ENCODE peak calls at places on chromosomes 11 and 22, in eight cellular contexts. T is AG09309, H is foreskin fibroblast, E is heart right ventricle, W is PC-9, R is OCI-LY7, X is epithelial cell of esophagus, Q is gastrocnemius medialis. M is an unnamed sample.

GRCh38 chr11:122488892-122489291 is 166.6 kb upstream of the UBASH3B start:
- DNase-seq in T (no peak), H (no peak), E (no peak), W (no peak), R (no peak), X (no peak), Q (no peak), M (no peak)

GRCh38 chr11:132402056-132402684 is 1031.8 kb downstream of the NTM start:
- DNase-seq in T (peak; percentile 2), H (peak; percentile 64), E (peak; percentile 13), W (no peak), R (no peak), X (peak; percentile 41), Q (no peak), M (peak; percentile 29)

GRCh38 chr22:20429254-20430100 is 8.1 kb downstream of the SCARF2 start:
- DNase-seq in T (no peak), H (no peak), E (peak; percentile 66), W (peak; percentile 42), R (peak; percentile 65), X (no peak), Q (no peak), M (no peak)

GRCh38 chr11:116420770-116421528 is 351.8 kb downstream of the BUD13 start:
- DNase-seq in T (no peak), H (no peak), E (no peak), W (no peak), R (no peak), X (peak; percentile 29), Q (no peak), M (no peak)

GRCh38 chr11:13008625-13009475 is at the start of gene RASSF10:
- DNase-seq in T (no peak), H (peak; percentile 40), E (peak; percentile 71), W (peak; percentile 85), R (no peak), X (peak; percentile 91), Q (no peak), M (no peak)

GRCh38 chr22:41504397-41504796 is 35.5 kb downstream of the ACO2 start:
- DNase-seq in T (no peak), H (peak; percentile 57), E (peak; percentile 58), W (no peak), R (no peak), X (peak; percentile 63), Q (peak; percentile 86), M (no peak)

GRCh38 chr11:6631356-6631890 is 12.2 kb upstream of the TPP1 start:
- DNase-seq in T (no peak), H (no peak), E (no peak), W (no peak), R (no peak), X (no peak), Q (no peak), M (no peak)

GRCh38 chr11:112364962-112365481 is 104.4 kb upstream of the PLET1 start:
- DNase-seq in T (peak; percentile 41), H (peak; percentile 94), E (no peak), W (no peak), R (no peak), X (peak; percentile 88), Q (no peak), M (peak; percentile 98)

GRCh38 chr11:12150831-12151382 is 40.5 kb downstream of the MICAL2 start:
- DNase-seq in T (no peak), H (peak; percentile 87), E (no peak), W (no peak), R (no peak), X (peak; percentile 53), Q (no peak), M (no peak)

GRCh38 chr11:65491614-65492386 is 7.0 kb upstream of the MALAT1 start:
- DNase-seq in T (peak; percentile 97), H (peak; percentile 94), E (peak; percentile 76), W (peak; percentile 93), R (peak; percentile 64), X (peak; percentile 90), Q (peak; percentile 85), M (no peak)

GRCh38 chr22:37147186-37147990 is 2.3 kb downstream of the IL2RB start:
- DNase-seq in T (no peak), H (no peak), E (no peak), W (no peak), R (no peak), X (no peak), Q (no peak), M (no peak)

GRCh38 chr11:94791216-94791889 is 23.2 kb downstream of the AMOTL1 start:
- DNase-seq in T (no peak), H (no peak), E (no peak), W (no peak), R (no peak), X (no peak), Q (no peak), M (no peak)

GRCh38 chr11:40215605-40216004 is 1243.8 kb downstream of the LRRC4C start:
- DNase-seq in T (no peak), H (no peak), E (no peak), W (no peak), R (no peak), X (no peak), Q (no peak), M (no peak)

GRCh38 chr11:134418119-134418840 is 6.2 kb upstream of the B3GAT1 start:
- DNase-seq in T (no peak), H (peak; percentile 49), E (no peak), W (no peak), R (no peak), X (peak; percentile 53), Q (no peak), M (no peak)

GRCh38 chr11:97996762-97997161 is 1024.0 kb upstream of the CNTN5 start:
- DNase-seq in T (no peak), H (no peak), E (no peak), W (no peak), R (no peak), X (no peak), Q (no peak), M (no peak)

DNA sequence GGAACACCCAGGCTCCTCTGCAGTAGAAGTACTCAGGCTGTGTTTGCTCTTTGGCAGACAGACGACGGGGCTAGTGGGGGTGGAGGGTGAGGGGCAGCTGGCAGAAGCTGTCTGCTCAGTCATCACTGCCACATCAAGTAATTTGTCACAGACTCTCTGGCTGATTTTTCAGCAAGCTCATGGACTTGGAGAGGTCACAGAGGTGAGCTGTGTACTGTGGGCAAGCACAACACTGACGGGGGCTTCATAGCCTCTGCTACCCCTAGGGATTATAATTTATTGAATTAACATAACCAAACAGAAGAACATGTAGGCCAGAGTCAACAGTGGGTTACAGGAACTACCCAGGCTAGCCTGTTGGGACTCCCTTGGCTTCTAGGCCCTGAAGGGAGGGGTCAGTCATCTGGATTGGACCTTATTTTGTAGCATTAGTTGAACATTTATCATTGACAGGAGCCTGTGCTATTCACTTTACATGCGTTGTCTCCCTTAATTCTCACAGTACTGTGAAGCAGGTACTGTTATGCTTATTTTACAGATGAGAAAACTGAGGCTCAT is 56.9 kb downstream of the KREMEN1 start:
- DNase-seq in T (no peak), H (no peak), E (peak; percentile 40), W (no peak), R (no peak), X (no peak), Q (no peak), M (no peak)
- H3K4me3 ChIP-seq in T (no peak overlapping the region), H (no peak overlapping the region), E (no peak overlapping the region), W (no peak overlapping the region), R (no peak overlapping the region), X (no peak overlapping the region), Q (no peak overlapping the region), M (no peak overlapping the region)

GRCh38 chr11:84793318-84793717 is 833.8 kb downstream of the DLG2 start:
- DNase-seq in T (no peak), H (no peak), E (no peak), W (no peak), R (no peak), X (no peak), Q (no peak), M (no peak)

GRCh38 chr11:84794663-84795443 is 832.3 kb downstream of the DLG2 start:
- DNase-seq in T (no peak), H (no peak), E (no peak), W (no peak), R (no peak), X (no peak), Q (no peak), M (no peak)

GRCh38 chr11:84788220-84788619 is 838.9 kb downstream of the DLG2 start:
- DNase-seq in T (no peak), H (no peak), E (no peak), W (no peak), R (no peak), X (no peak), Q (no peak), M (no peak)

GRCh38 chr11:84795698-84796097 is 831.4 kb downstream of the DLG2 start:
- DNase-seq in T (no peak), H (no peak), E (no peak), W (no peak), R (no peak), X (no peak), Q (no peak), M (no peak)

DNA sequence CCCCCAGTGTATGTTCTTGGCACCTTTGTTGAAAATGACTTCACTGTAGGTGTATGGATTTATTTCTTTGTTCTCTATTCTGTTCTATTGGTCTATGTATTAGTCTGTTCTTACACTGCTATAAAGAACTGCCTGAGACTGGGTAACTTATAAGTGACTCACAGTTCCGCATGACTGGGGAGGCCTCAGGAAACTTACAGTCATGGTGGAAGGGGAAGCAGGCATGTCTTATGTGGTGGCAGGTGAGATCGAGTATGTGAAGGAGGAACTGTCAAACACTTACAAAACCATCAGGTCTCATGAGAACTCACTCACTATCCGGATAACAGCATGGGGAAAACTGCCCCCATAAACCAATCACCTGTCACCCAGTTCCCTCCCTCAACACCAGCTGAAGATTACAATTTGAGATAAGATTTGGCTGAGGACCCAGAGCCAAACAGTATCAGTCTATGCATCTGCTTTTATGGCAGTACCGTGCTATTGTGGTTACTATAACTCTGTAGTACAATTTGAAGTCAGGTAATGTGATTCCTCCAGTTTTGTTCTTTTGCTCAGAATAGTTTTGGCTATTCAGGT is 836.2 kb downstream of the DLG2 start:
- DNase-seq in T (no peak), H (no peak), E (no peak), W (no peak), R (no peak), X (no peak), Q (no peak), M (no peak)
- TF ChIP-seq CTCF in T (no peak), H (no peak), E (no peak), W (no peak), R (no peak), X (no peak), Q (no peak), M (no peak)

DNA sequence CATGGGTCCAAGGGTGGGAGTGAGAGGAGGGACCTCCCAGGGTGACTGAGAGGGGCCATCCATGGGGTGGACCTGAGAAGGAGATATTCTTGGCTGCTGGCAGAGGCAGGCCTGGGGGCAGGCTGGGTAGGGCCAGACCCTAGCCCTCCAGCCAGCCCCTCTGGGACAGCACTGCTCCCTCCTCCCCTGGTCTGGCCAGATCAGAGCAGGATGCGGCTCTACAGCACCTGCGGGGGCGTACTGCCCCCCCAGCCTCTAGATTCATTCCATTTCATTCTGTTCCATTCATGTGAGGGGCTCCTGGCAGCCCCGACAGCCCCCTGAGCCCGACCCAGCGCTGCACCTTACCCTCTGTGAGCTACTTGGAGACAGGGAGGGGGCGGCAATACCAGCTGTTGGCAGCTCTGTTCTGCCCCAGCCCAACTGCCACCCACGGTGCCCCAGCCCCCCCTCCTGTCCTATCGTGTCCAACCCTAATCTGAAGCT is 34.3 kb upstream of the MYRF start:
- DNase-seq in T (no peak), H (no peak), E (no peak), W (no peak), R (no peak), X (no peak), Q (no peak), M (no peak)
- H3K4me3 ChIP-seq in T (peak overlapping the region; percentile 52), H (peak overlapping the region; percentile 51), E (no peak overlapping the region), W (no peak overlapping the region), R (no peak overlapping the region), X (no peak overlapping the region), Q (peak overlapping the region; percentile 22), M (peak overlapping the region; percentile 65)

GRCh38 chr22:32339190-32340012 is 18.3 kb upstream of the RFPL3 start:
- DNase-seq in T (no peak), H (no peak), E (no peak), W (no peak), R (no peak), X (no peak), Q (no peak), M (no peak)
- TF ChIP-seq CTCF in T (no peak), H (no peak), E (no peak), W (no peak), R (no peak), X (no peak), Q (no peak), M (no peak)

M was measured in AG04450.